ENCODE peak calls at places on chromosome 3, in seven cellular contexts. One of them, this sample, is unnamed. For H3K4me1, the result is how much of the 10 kb centered on the place peaks cover.

GRCh38 chr3:58388550-58389061 is 45.0 kb downstream of the PDHB start:
- DNase-seq in ovary: no peak
- DNase-seq in SJCRH30: no peak
- DNase-seq in IMR-90: peak
- DNase-seq in psoas muscle: no peak
- DNase-seq in Panc1: peak
- DNase-seq in H9: no peak
- DNase-seq in this sample: no peak

GRCh38 chr3:157502916-157503620 is at the start of gene VEPH1:
- DNase-seq in ovary: no peak
- DNase-seq in SJCRH30: peak
- DNase-seq in IMR-90: peak
- DNase-seq in psoas muscle: no peak
- DNase-seq in Panc1: no peak
- DNase-seq in H9: peak
- DNase-seq in this sample: no peak

GRCh38 chr3:9779721-9780450 is 10.1 kb upstream of the CAMK1 start:
- DNase-seq in ovary: no peak
- DNase-seq in SJCRH30: no peak
- DNase-seq in IMR-90: no peak
- DNase-seq in psoas muscle: no peak
- DNase-seq in Panc1: no peak
- DNase-seq in H9: no peak
- DNase-seq in this sample: no peak

GRCh38 chr3:25582242-25582641 is 82.5 kb downstream of the TOP2B start:
- DNase-seq in ovary: no peak
- DNase-seq in SJCRH30: peak
- DNase-seq in IMR-90: peak
- DNase-seq in psoas muscle: no peak
- DNase-seq in Panc1: no peak
- DNase-seq in H9: no peak
- DNase-seq in this sample: no peak

GRCh38 chr3:67109651-67110204 is 111.6 kb downstream of the KBTBD8 start:
- DNase-seq in ovary: no peak
- DNase-seq in SJCRH30: peak
- DNase-seq in IMR-90: peak
- DNase-seq in psoas muscle: no peak
- DNase-seq in Panc1: no peak
- DNase-seq in H9: no peak
- DNase-seq in this sample: no peak

GRCh38 chr3:49454457-49454856 is 15.6 kb upstream of the DAG1 start:
- DNase-seq in ovary: no peak
- DNase-seq in SJCRH30: peak
- DNase-seq in IMR-90: no peak
- DNase-seq in psoas muscle: no peak
- DNase-seq in Panc1: no peak
- DNase-seq in H9: peak
- DNase-seq in this sample: peak

GRCh38 chr3:53255775-53256703 is at the start of gene TKT:
- DNase-seq in ovary: peak
- DNase-seq in SJCRH30: peak
- DNase-seq in IMR-90: peak
- DNase-seq in psoas muscle: peak
- DNase-seq in Panc1: no peak
- DNase-seq in H9: peak
- DNase-seq in this sample: peak

GRCh38 chr3:30626443-30627181 is 20.2 kb downstream of the TGFBR2 start:
- DNase-seq in ovary: no peak
- DNase-seq in SJCRH30: no peak
- DNase-seq in IMR-90: peak
- DNase-seq in psoas muscle: no peak
- DNase-seq in Panc1: no peak
- DNase-seq in H9: no peak
- DNase-seq in this sample: peak

GRCh38 chr3:157447026-157447694 is 10.5 kb downstream of the PTX3 start:
- DNase-seq in ovary: no peak
- DNase-seq in SJCRH30: no peak
- DNase-seq in IMR-90: peak
- DNase-seq in psoas muscle: no peak
- DNase-seq in Panc1: no peak
- DNase-seq in H9: no peak
- DNase-seq in this sample: no peak

GRCh38 chr3:58625196-58625595 is 41.4 kb downstream of the FAM3D start:
- DNase-seq in ovary: no peak
- DNase-seq in SJCRH30: no peak
- DNase-seq in IMR-90: no peak
- DNase-seq in psoas muscle: no peak
- DNase-seq in Panc1: no peak
- DNase-seq in H9: no peak
- DNase-seq in this sample: no peak

GRCh38 chr3:37823189-37823588 is 38.5 kb upstream of the CTDSPL start:
- DNase-seq in ovary: no peak
- DNase-seq in SJCRH30: no peak
- DNase-seq in IMR-90: peak
- DNase-seq in psoas muscle: no peak
- DNase-seq in Panc1: no peak
- DNase-seq in H9: no peak
- DNase-seq in this sample: no peak

GRCh38 chr3:109241459-109241858 is 74.9 kb downstream of the DPPA2 start:
- DNase-seq in ovary: no peak
- DNase-seq in SJCRH30: no peak
- DNase-seq in IMR-90: no peak
- DNase-seq in psoas muscle: no peak
- DNase-seq in Panc1: no peak
- DNase-seq in H9: no peak
- DNase-seq in this sample: no peak

GRCh38 chr3:53286727-53287412 is 31.0 kb upstream of the TKT start:
- DNase-seq in ovary: no peak
- DNase-seq in SJCRH30: no peak
- DNase-seq in IMR-90: peak
- DNase-seq in psoas muscle: no peak
- DNase-seq in Panc1: no peak
- DNase-seq in H9: peak
- DNase-seq in this sample: no peak

GRCh38 chr3:46708401-46709146 is 7.4 kb downstream of the TMIE start:
- DNase-seq in ovary: peak
- DNase-seq in SJCRH30: no peak
- DNase-seq in IMR-90: no peak
- DNase-seq in psoas muscle: no peak
- DNase-seq in Panc1: no peak
- DNase-seq in H9: no peak
- DNase-seq in this sample: no peak

GRCh38 chr3:44992555-44993470 is 16.8 kb downstream of the EXOSC7 start:
- DNase-seq in ovary: no peak
- DNase-seq in SJCRH30: no peak
- DNase-seq in IMR-90: no peak
- DNase-seq in psoas muscle: no peak
- DNase-seq in Panc1: no peak
- DNase-seq in H9: peak
- DNase-seq in this sample: peak

GRCh38 chr3:22496641-22497040 is 706.5 kb upstream of the UBE2E2 start:
- DNase-seq in ovary: no peak
- DNase-seq in SJCRH30: no peak
- DNase-seq in IMR-90: no peak
- DNase-seq in psoas muscle: no peak
- DNase-seq in Panc1: no peak
- DNase-seq in H9: no peak
- DNase-seq in this sample: no peak

GRCh38 chr3:194565597-194566190 is 67.5 kb downstream of the TMEM44 start:
- DNase-seq in ovary: no peak
- DNase-seq in SJCRH30: no peak
- DNase-seq in IMR-90: peak
- DNase-seq in psoas muscle: no peak
- DNase-seq in Panc1: no peak
- DNase-seq in H9: no peak
- DNase-seq in this sample: no peak

GRCh38 chr3:21750831-21751391 is at the start of gene ZNF385D:
- DNase-seq in ovary: peak
- DNase-seq in SJCRH30: no peak
- DNase-seq in IMR-90: peak
- DNase-seq in psoas muscle: peak
- DNase-seq in Panc1: no peak
- DNase-seq in H9: peak
- DNase-seq in this sample: no peak

GRCh38 chr3:128491900-128492352 is 1.1 kb downstream of the GATA2 start:
- DNase-seq in ovary: no peak
- DNase-seq in SJCRH30: no peak
- DNase-seq in IMR-90: no peak
- DNase-seq in psoas muscle: no peak
- DNase-seq in Panc1: no peak
- DNase-seq in H9: peak
- DNase-seq in this sample: no peak

GRCh38 chr3:40172560-40172959 is 136.9 kb upstream of the EIF1B start:
- DNase-seq in ovary: no peak
- DNase-seq in SJCRH30: no peak
- DNase-seq in IMR-90: no peak
- DNase-seq in psoas muscle: no peak
- DNase-seq in Panc1: no peak
- DNase-seq in H9: no peak
- DNase-seq in this sample: no peak

DNA sequence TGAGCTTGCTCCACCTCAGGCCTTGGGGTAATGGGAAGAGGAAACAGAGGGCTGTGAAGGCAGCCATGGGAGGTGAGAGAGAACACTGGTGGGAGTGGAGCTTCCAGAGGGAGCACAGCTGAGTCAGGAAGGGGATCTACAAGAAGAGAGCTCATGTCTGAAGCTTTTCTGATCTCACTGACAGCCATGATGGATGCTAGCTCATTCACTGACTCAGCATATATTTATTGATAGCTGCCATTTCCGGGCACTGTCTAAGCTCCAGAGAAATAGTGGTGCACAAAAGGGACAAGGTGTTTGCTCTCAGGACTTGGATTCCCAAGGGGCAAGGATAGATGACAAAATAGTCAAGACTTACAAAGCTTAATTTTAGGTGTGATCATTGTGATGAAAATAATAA is 218.8 kb downstream of the CLSTN2 start:
- DNase-seq in ovary: no peak
- DNase-seq in SJCRH30: no peak
- DNase-seq in IMR-90: no peak
- DNase-seq in psoas muscle: no peak
- DNase-seq in Panc1: no peak
- DNase-seq in H9: no peak
- DNase-seq in this sample: no peak
- H3K4me1 ChIP-seq in ovary: under half
- H3K4me1 ChIP-seq in SJCRH30: under half
- H3K4me1 ChIP-seq in IMR-90: under half
- H3K4me1 ChIP-seq in psoas muscle: under half
- H3K4me1 ChIP-seq in Panc1: under half
- H3K4me1 ChIP-seq in H9: under half
- H3K4me1 ChIP-seq in this sample: under half

DNA sequence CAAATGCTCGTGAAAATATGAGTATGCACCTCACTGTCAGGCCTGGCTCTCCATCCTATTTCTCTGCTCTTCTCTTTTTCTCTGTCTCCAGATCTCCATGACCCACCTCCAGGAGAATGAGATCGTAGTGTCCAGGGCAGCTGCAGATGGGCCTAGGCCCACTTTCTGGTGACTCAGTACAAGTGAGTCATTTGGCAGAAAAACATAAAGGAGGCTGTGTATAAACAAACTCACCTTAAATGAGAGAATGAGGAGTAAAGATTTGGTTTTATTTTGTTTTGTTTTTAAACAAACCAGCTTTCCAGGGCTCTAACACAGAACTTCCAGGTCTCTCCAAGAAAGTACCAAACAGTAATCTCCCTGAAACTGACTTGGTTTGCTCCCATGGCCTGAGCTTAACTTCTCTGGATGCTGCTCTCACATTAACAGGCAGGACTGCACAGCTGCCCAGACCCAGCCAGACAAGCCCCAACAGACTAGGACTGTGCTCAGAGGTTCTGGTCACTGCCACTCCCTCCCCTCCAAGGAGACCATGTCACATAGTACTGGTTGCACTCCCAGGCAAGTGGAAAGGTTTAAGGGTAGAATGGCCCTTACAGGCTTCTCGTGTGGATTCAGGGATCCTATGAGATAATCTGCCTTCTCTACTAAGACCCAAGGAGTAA is 1.5 kb upstream of the HEG1 start:
- DNase-seq in ovary: no peak
- DNase-seq in SJCRH30: peak
- DNase-seq in IMR-90: peak
- DNase-seq in psoas muscle: no peak
- DNase-seq in Panc1: no peak
- DNase-seq in H9: no peak
- DNase-seq in this sample: no peak
- H3K4me1 ChIP-seq in ovary: under half
- H3K4me1 ChIP-seq in SJCRH30: under half
- H3K4me1 ChIP-seq in IMR-90: under half
- H3K4me1 ChIP-seq in psoas muscle: half or more
- H3K4me1 ChIP-seq in Panc1: half or more
- H3K4me1 ChIP-seq in H9: under half
- H3K4me1 ChIP-seq in this sample: under half

GRCh38 chr3:43024183-43024865 is 45.2 kb downstream of the GASK1A start:
- DNase-seq in ovary: no peak
- DNase-seq in SJCRH30: no peak
- DNase-seq in IMR-90: no peak
- DNase-seq in psoas muscle: no peak
- DNase-seq in Panc1: no peak
- DNase-seq in H9: no peak
- DNase-seq in this sample: no peak
- H3K4me1 ChIP-seq in ovary: under half
- H3K4me1 ChIP-seq in SJCRH30: under half
- H3K4me1 ChIP-seq in IMR-90: under half
- H3K4me1 ChIP-seq in psoas muscle: under half
- H3K4me1 ChIP-seq in Panc1: under half
- H3K4me1 ChIP-seq in H9: under half
- H3K4me1 ChIP-seq in this sample: under half

GRCh38 chr3:172102123-172102882 is 62.9 kb downstream of the FNDC3B start:
- DNase-seq in ovary: no peak
- DNase-seq in SJCRH30: no peak
- DNase-seq in IMR-90: no peak
- DNase-seq in psoas muscle: no peak
- DNase-seq in Panc1: no peak
- DNase-seq in H9: no peak
- DNase-seq in this sample: no peak
- H3K4me1 ChIP-seq in ovary: under half
- H3K4me1 ChIP-seq in SJCRH30: under half
- H3K4me1 ChIP-seq in IMR-90: under half
- H3K4me1 ChIP-seq in psoas muscle: half or more
- H3K4me1 ChIP-seq in Panc1: half or more
- H3K4me1 ChIP-seq in H9: under half
- H3K4me1 ChIP-seq in this sample: under half

GRCh38 chr3:280691-281090 is 84.1 kb downstream of the CHL1 start:
- DNase-seq in ovary: no peak
- DNase-seq in SJCRH30: no peak
- DNase-seq in IMR-90: no peak
- DNase-seq in psoas muscle: no peak
- DNase-seq in Panc1: no peak
- DNase-seq in H9: no peak
- DNase-seq in this sample: no peak
- H3K4me1 ChIP-seq in ovary: under half
- H3K4me1 ChIP-seq in SJCRH30: under half
- H3K4me1 ChIP-seq in IMR-90: under half
- H3K4me1 ChIP-seq in psoas muscle: under half
- H3K4me1 ChIP-seq in Panc1: under half
- H3K4me1 ChIP-seq in H9: under half
- H3K4me1 ChIP-seq in this sample: under half

This sample was measured in BE2C.